ENCODE peak calls at places on chromosomes 7 and 10, in eight cellular contexts. F, M, G, S, W, P, U and R are unnamed samples.

GRCh38 chr10:91360434-91360833 is 49.7 kb upstream of the HECTD2 start:
- DNase-seq in S (no peak), G (no peak), P (no peak), U (no peak), M (no peak), F (no peak), W (no peak), R (no peak)

GRCh38 chr7:140489021-140489349 is 9.7 kb upstream of the MKRN1 start:
- DNase-seq in F (no peak), U (no peak), P (no peak), S (no peak), W (peak), M (no peak), G (no peak), R (no peak)

GRCh38 chr7:87875151-87876039 is 765 bp downstream of the SLC25A40 start:
- DNase-seq in W (no peak), M (no peak), S (no peak), F (no peak), G (peak), U (peak), P (peak), R (no peak)

GRCh38 chr10:42875792-42876191 is 93.2 kb downstream of the BMS1 start:
- DNase-seq in W (no peak), U (no peak), P (no peak), S (no peak), F (no peak), G (no peak), M (no peak), R (no peak)

GRCh38 chr7:155804431-155804831 is 7.8 kb downstream of the SHH start:
- DNase-seq in U (no peak), F (no peak), W (no peak), G (no peak), M (no peak), S (no peak), P (no peak), R (no peak)

GRCh38 chr10:11631890-11632587 is 20.6 kb upstream of the USP6NL start:
- DNase-seq in P (peak), U (no peak), S (peak), F (no peak), W (no peak), G (no peak), M (no peak), R (no peak)

GRCh38 chr7:13021566-13021965 is 334.1 kb downstream of the ARL4A start:
- DNase-seq in W (no peak), P (no peak), M (no peak), S (no peak), G (no peak), F (no peak), U (peak), R (no peak)

GRCh38 chr10:34766256-34766580 is 48.9 kb downstream of the PARD3 start:
- DNase-seq in G (no peak), W (no peak), P (no peak), F (no peak), U (no peak), S (no peak), M (no peak), R (no peak)

GRCh38 chr10:5591336-5591824 is 66.6 kb downstream of the CALML3 start:
- DNase-seq in W (no peak), F (no peak), U (peak), M (peak), S (no peak), P (no peak), G (no peak), R (no peak)

GRCh38 chr10:29306688-29307087 is 17.8 kb downstream of the LYZL1 start:
- DNase-seq in S (no peak), F (no peak), P (no peak), M (no peak), G (no peak), W (no peak), U (no peak), R (no peak)

GRCh38 chr10:25398680-25399079 is 223.9 kb downstream of the GPR158 start:
- DNase-seq in F (no peak), G (no peak), U (no peak), M (no peak), P (no peak), S (no peak), W (no peak), R (no peak)

GRCh38 chr7:3722396-3722846 is 421.4 kb downstream of the SDK1 start:
- DNase-seq in P (no peak), F (no peak), G (peak), M (no peak), W (peak), U (peak), S (no peak), R (no peak)

GRCh38 chr7:17370901-17371550 is 72.6 kb downstream of the AHR start:
- DNase-seq in P (no peak), F (no peak), U (no peak), G (peak), W (no peak), S (no peak), M (peak), R (no peak)

GRCh38 chr10:59905066-59905734 is 1.2 kb downstream of the CCDC6 start:
- DNase-seq in W (no peak), G (no peak), M (peak), U (no peak), P (peak), S (no peak), F (peak), R (no peak)

GRCh38 chr10:30538086-30538485 is 91.5 kb downstream of the LYZL2 start:
- DNase-seq in G (peak), M (no peak), U (peak), W (no peak), P (no peak), F (no peak), S (no peak), R (no peak)

GRCh38 chr10:45646384-45647050 is 26.1 kb downstream of the ZFAND4 start:
- DNase-seq in U (no peak), S (no peak), G (no peak), F (no peak), P (no peak), W (no peak), M (no peak), R (no peak)
- TF ChIP-seq EP300 in U (no peak), S (no peak), G (no peak), F (no peak), P (no peak), W (no peak), M (no peak), R (no peak)

GRCh38 chr10:3125527-3126170 is 46.9 kb downstream of the PITRM1 start:
- DNase-seq in G (no peak), M (no peak), W (no peak), P (no peak), F (no peak), U (no peak), S (no peak), R (no peak)

GRCh38 chr10:3127921-3128320 is 44.7 kb downstream of the PITRM1 start:
- DNase-seq in G (no peak), S (no peak), F (no peak), W (no peak), U (no peak), M (no peak), P (no peak), R (no peak)

GRCh38 chr10:3128379-3129130 is 44.0 kb downstream of the PITRM1 start:
- DNase-seq in P (no peak), F (no peak), U (no peak), W (no peak), G (no peak), M (no peak), S (no peak), R (no peak)

GRCh38 chr10:3126249-3126648 is 46.3 kb downstream of the PITRM1 start:
- DNase-seq in M (no peak), U (no peak), W (no peak), G (no peak), P (no peak), S (no peak), F (no peak), R (no peak)

DNA sequence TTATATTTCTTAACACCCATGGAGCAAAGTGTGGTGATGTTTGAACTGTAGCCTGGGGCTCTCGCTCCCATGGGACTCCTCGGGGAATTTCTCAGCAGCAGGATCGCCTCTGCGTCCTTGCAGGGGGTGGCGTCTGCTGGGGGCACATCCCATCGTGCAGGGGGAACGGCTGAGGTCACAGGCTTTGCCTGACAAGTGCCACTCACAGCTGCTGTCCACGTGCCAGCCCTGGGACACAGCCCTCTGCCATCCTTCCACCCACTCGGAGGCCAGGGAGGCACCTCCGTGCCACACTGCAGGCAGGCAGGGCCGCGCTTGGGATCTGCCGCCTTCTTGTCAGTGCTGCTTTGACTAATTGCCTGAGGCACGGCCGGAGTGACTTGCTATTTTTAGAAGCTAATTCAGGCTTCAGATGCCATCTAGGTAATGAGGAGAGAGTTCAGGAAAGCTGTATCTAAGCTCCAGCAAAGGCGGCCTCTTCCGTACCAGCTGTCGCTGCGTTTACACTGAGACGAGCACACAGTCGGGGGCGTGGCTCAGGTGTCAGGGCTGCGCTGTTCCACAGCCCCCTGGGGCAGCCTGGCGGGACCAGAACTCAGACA is 45.7 kb downstream of the PITRM1 start:
- DNase-seq in P (peak), S (no peak), W (no peak), M (no peak), G (no peak), U (no peak), F (no peak), R (no peak)
- H3K27ac ChIP-seq in P (peak), S (no peak), W (no peak), M (no peak), G (peak), U (no peak), F (no peak), R (no peak)

GRCh38 chr10:62815373-62816111 is 624 bp downstream of the EGR2 start:
- DNase-seq in S (no peak), P (no peak), G (peak), M (peak), U (no peak), F (no peak), W (no peak), R (no peak)
- TF ChIP-seq EP300 in S (no peak), P (no peak), G (no peak), M (no peak), U (no peak), F (no peak), W (no peak), R (no peak)

DNA sequence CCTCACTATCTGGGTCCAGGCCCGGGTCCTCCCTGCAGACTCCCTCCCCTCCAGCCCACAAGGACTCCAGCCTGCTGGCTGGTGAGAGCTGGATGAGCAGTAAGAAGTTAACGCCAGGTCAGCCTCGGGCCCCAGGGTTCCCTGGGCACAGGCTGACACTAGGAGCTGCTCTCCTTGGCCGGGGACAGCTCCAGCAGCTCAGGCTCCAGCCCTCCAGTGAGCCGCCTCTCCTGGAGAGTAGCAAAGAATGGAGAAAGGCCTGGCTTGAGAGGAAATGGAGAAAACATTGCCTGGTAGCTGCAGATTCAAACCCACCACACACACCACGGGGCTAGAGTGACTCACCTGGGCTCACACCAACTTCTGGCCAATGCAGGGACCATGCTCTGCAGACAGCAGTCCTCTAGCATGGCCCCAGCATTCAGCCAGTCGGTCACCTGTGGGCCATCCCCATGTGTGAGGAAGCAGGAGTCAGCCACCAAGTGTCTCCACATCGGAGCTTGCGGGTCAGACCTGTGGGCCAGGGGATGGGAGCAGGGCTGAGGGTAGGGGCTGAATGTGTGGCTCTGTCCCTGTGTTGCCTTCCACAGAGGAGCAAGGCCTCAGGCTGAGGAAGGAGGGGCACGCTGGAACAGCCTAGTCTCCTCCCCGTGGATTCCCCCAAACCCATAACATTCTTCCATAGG is 6.5 kb downstream of the SAP25 start:
- DNase-seq in P (no peak), G (no peak), U (no peak), F (no peak), S (no peak), W (no peak), M (no peak), R (no peak)
- H3K27ac ChIP-seq in P (no peak), G (peak), U (peak), F (no peak), S (no peak), W (no peak), M (peak), R (no peak)

DNA sequence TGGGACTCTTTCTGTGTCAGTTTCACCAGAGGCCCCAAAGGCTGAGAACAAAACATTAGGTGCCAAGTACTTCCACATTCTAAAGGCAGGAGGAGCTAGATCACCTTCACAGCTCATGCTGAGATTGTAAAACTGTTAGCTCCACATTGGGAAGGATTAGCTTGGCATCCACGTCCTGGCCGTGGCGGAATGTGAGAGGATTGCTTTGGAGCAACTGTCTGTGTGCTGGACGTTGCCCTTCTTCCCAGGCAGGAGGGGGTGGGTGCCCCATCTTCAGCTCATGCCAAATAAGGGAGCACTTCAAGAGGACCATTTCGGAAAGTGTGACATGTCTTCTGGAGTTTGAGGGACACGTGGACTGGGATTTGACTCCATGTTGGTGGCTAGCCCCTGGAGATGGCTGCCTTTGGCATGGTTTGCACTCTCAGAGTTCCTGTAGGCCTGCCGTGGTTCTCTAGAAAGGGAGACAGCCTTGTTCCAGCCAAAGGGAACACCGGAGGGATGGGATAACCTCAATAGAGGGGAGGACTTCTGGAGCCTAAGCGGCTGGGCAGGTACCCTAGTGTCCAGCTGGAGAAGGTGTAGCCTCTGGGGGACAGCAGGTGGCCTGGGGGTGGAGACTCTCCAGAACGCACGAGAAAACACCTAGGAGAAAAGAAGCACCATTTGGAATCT is 19.9 kb upstream of the FMC1 start:
- DNase-seq in M (no peak), U (peak), S (no peak), G (peak), P (no peak), W (peak), F (no peak), R (no peak)
- TF ChIP-seq EP300 in M (no peak), U (no peak), S (no peak), G (no peak), P (no peak), W (no peak), F (no peak), R (no peak)

DNA sequence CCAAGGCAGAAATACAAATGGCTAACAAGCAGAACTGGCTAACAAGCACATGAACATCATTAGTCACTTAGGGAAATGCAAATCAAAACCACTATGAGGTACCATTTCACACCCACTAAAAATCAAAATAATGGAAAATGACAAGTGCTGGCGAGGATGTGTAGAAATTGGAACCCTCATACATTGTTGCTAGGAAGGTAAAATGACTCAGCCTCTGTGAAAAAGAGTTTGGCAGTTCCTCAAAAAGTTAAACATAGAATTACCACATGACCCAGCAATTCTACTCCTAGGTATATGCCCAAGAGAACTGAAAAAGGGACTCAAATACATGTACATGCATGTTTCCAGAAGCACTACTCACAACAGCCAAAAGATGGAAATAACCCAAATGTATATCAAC is 52.8 kb upstream of the ANAPC16 start:
- DNase-seq in F (no peak), U (no peak), S (peak), W (no peak), G (no peak), M (no peak), P (no peak), R (no peak)
- H3K27ac ChIP-seq in F (no peak), U (no peak), S (peak), W (no peak), G (peak), M (no peak), P (no peak), R (no peak)

GRCh38 chr7:47371733-47372368 is 210.1 kb downstream of the TNS3 start:
- DNase-seq in P (peak), S (no peak), W (peak), U (no peak), G (peak), F (peak), M (peak), R (peak)
- TF ChIP-seq EP300 in P (peak), S (no peak), W (no peak), U (no peak), G (no peak), F (no peak), M (no peak), R (no peak)